ENCODE peak calls at places on chromosomes 16 and 17, in six cellular contexts. C is hepatocyte; A is activated CD4-positive, alpha-beta T cell treated with anti-CD3 and anti-CD28 coated beads, Interleukin-2, amount 50 U/mL, for 1 hour; W is kidney epithelial cell; V is WTC11; O is NCI-H2029 treated with DMSO at 0.1 percent for 48 hours. Y is an unnamed sample.

GRCh38 chr16:46715769-46716305 is 26.4 kb downstream of the ORC6 start:
- DNase-seq in V (no peak), W (no peak), A (no peak), C (no peak), O (no peak), Y (no peak)

GRCh38 chr17:32688221-32688620 is 188.7 kb downstream of the MYO1D start:
- DNase-seq in A (no peak), C (no peak), O (no peak), W (no peak), V (no peak), Y (no peak)

GRCh38 chr17:38578229-38578628 is 27.5 kb downstream of the SRCIN1 start:
- DNase-seq in O (no peak), V (peak), C (no peak), W (no peak), A (no peak), Y (no peak)

GRCh38 chr17:70298929-70299529 is 129.7 kb downstream of the KCNJ2 start:
- DNase-seq in A (no peak), C (no peak), O (no peak), W (no peak), V (no peak), Y (no peak)

GRCh38 chr17:39629494-39629880 is 2.7 kb downstream of the PPP1R1B start:
- DNase-seq in C (no peak), A (no peak), V (no peak), O (no peak), W (no peak), Y (no peak)

GRCh38 chr16:2710711-2711231 is 9.3 kb downstream of the PRSS27 start:
- DNase-seq in O (no peak), W (no peak), V (no peak), A (no peak), C (no peak), Y (no peak)

GRCh38 chr17:31314788-31315105 is 893 bp upstream of the EVI2B start:
- DNase-seq in O (no peak), C (no peak), W (no peak), V (no peak), A (no peak), Y (no peak)

GRCh38 chr17:8117980-8118768 is at the start of gene ALOXE3:
- DNase-seq in O (no peak), C (peak), W (no peak), V (peak), A (peak), Y (no peak)

GRCh38 chr17:76532072-76532651 is 5.3 kb downstream of the CYGB start:
- DNase-seq in C (no peak), W (no peak), A (no peak), O (no peak), V (no peak), Y (no peak)

GRCh38 chr17:7439462-7440112 is at the start of gene FGF11:
- DNase-seq in A (no peak), W (no peak), V (no peak), C (peak), O (no peak), Y (no peak)

GRCh38 chr17:6098466-6099180 is 28.4 kb downstream of the WSCD1 start:
- DNase-seq in C (no peak), W (no peak), A (no peak), O (no peak), V (no peak), Y (peak)

GRCh38 chr16:11004957-11005610 is 60.7 kb downstream of the CLEC16A start:
- DNase-seq in V (no peak), C (no peak), W (no peak), A (no peak), O (no peak), Y (no peak)

GRCh38 chr16:89290887-89291286 is 73.4 kb downstream of the ZNF778 start:
- DNase-seq in V (peak), C (no peak), W (no peak), A (no peak), O (no peak), Y (no peak)

Y was measured in pulmonary artery endothelial cell.